ENCODE peak calls at places on chromosomes 6 and 20, in four cellular contexts. One of them, this sample, is unnamed.

GRCh38 chr6:170128346-170128745 is 162.5 kb downstream of the DLL1 start:
- DNase-seq in SK-N-SH: no peak
- DNase-seq in K562: no peak
- DNase-seq in GM12878: no peak
- DNase-seq in this sample: no peak

GRCh38 chr20:5143856-5144255 is 17.0 kb downstream of the CDS2 start:
- DNase-seq in SK-N-SH: no peak
- DNase-seq in K562: no peak
- DNase-seq in GM12878: no peak
- DNase-seq in this sample: no peak

GRCh38 chr20:19292254-19292653 is 79.8 kb downstream of the SLC24A3 start:
- DNase-seq in SK-N-SH: no peak
- DNase-seq in GM12878: no peak
- DNase-seq in K562: no peak
- DNase-seq in this sample: no peak

GRCh38 chr6:90131614-90132423 is 164.8 kb downstream of the BACH2 start:
- DNase-seq in GM12878: no peak
- DNase-seq in SK-N-SH: no peak
- DNase-seq in K562: no peak
- DNase-seq in this sample: no peak

GRCh38 chr6:118283759-118284158 is 264.3 kb upstream of the PLN start:
- DNase-seq in K562: peak
- DNase-seq in GM12878: no peak
- DNase-seq in SK-N-SH: peak
- DNase-seq in this sample: peak

GRCh38 chr20:6006603-6006949 is 47.3 kb downstream of the LRRN4 start:
- DNase-seq in SK-N-SH: no peak
- DNase-seq in GM12878: no peak
- DNase-seq in K562: no peak
- DNase-seq in this sample: no peak

GRCh38 chr20:47620808-47621805 is 119.4 kb downstream of the NCOA3 start:
- DNase-seq in GM12878: peak
- DNase-seq in SK-N-SH: peak
- DNase-seq in K562: peak
- DNase-seq in this sample: no peak

GRCh38 chr6:110537208-110538123 is 61.1 kb upstream of the SLC22A16 start:
- DNase-seq in GM12878: no peak
- DNase-seq in K562: peak
- DNase-seq in SK-N-SH: no peak
- DNase-seq in this sample: no peak

GRCh38 chr20:33291830-33292355 is 8.9 kb downstream of the BPIFB1 start:
- DNase-seq in GM12878: no peak
- DNase-seq in K562: peak
- DNase-seq in SK-N-SH: peak
- DNase-seq in this sample: peak

GRCh38 chr6:163423696-163424095 is 9.2 kb downstream of the QKI start:
- DNase-seq in K562: no peak
- DNase-seq in GM12878: no peak
- DNase-seq in SK-N-SH: no peak
- DNase-seq in this sample: no peak
- TF ChIP-seq USF1 in K562: no peak
- TF ChIP-seq USF1 in GM12878: no peak
- TF ChIP-seq USF1 in SK-N-SH: no peak
- TF ChIP-seq USF1 in this sample: no peak

DNA sequence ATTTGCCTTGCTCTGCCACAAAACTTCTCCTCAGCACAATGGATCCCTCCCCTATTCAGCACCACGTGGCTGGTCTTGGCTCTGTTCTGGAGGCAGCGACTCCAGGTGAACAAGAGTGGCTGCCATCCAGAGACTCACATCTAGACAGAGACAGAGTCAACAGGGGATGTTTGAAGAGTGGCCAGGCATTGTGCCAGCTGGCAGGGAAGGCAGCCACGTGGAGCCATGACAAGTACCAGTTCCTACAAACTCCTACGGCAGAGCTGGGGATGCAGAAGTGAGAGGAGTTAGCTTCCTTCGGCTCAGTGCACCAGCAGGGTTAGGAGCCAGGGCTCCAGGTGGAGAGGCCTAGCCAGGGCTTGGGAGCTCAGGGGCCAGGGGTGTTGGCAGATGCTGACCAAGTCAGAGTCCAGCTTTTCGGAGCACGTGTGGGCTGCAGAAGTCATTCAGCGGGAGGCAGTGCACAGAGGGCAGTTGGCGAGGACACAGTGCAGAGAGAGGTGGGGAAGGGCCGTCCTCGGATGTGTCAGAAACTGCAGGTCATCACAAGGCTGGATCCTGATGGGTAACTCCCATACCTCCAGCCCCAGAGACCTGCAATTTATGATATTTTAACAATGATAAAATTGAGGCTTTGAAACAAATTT is 171.7 kb upstream of the PDE10A start:
- DNase-seq in GM12878: no peak
- DNase-seq in SK-N-SH: no peak
- DNase-seq in K562: no peak
- DNase-seq in this sample: no peak
- TF ChIP-seq USF1 in GM12878: no peak
- TF ChIP-seq USF1 in SK-N-SH: no peak
- TF ChIP-seq USF1 in K562: no peak
- TF ChIP-seq USF1 in this sample: no peak

GRCh38 chr6:52653151-52653550 is 17.8 kb upstream of the TMEM14A start:
- DNase-seq in SK-N-SH: no peak
- DNase-seq in K562: no peak
- DNase-seq in GM12878: no peak
- DNase-seq in this sample: no peak

GRCh38 chr6:52645976-52646375 is 24.9 kb upstream of the TMEM14A start:
- DNase-seq in GM12878: no peak
- DNase-seq in SK-N-SH: no peak
- DNase-seq in K562: no peak
- DNase-seq in this sample: no peak

GRCh38 chr6:52650946-52651345 is 20.0 kb upstream of the TMEM14A start:
- DNase-seq in SK-N-SH: no peak
- DNase-seq in GM12878: no peak
- DNase-seq in K562: no peak
- DNase-seq in this sample: no peak

GRCh38 chr6:52647199-52647598 is 23.7 kb upstream of the TMEM14A start:
- DNase-seq in GM12878: no peak
- DNase-seq in K562: no peak
- DNase-seq in SK-N-SH: no peak
- DNase-seq in this sample: no peak

DNA sequence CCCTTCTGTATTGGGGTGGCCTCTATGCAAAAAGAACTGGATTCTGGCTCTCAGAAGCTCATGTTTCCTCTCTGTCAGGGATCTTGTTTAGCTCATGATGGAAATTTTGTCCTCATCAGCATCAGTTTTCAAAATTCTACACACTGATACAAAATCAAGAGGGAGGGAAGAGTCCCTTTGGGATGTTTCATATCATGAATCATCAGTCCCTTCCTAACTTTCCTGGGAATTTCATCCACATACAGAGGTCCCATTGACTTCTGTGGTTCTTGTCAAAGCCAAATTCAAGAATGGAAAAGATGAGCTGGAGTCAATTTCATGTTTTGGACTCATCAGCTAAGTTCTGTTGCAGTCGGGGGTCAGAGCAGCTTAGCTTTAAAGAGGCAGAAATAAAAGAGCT is 21.4 kb upstream of the TMEM14A start:
- DNase-seq in K562: no peak
- DNase-seq in GM12878: no peak
- DNase-seq in SK-N-SH: no peak
- DNase-seq in this sample: no peak
- TF ChIP-seq USF1 in K562: no peak
- TF ChIP-seq USF1 in GM12878: no peak
- TF ChIP-seq USF1 in SK-N-SH: no peak
- TF ChIP-seq USF1 in this sample: no peak

GRCh38 chr20:475463-476357 is 13.4 kb upstream of the TBC1D20 start:
- DNase-seq in GM12878: no peak
- DNase-seq in K562: no peak
- DNase-seq in SK-N-SH: no peak
- DNase-seq in this sample: no peak
- TF ChIP-seq USF1 in GM12878: no peak
- TF ChIP-seq USF1 in K562: no peak
- TF ChIP-seq USF1 in SK-N-SH: no peak
- TF ChIP-seq USF1 in this sample: no peak

GRCh38 chr20:49290608-49291191 is 12.8 kb upstream of the ZNFX1 start:
- DNase-seq in GM12878: no peak
- DNase-seq in SK-N-SH: no peak
- DNase-seq in K562: peak
- DNase-seq in this sample: no peak
- TF ChIP-seq USF1 in GM12878: no peak
- TF ChIP-seq USF1 in SK-N-SH: no peak
- TF ChIP-seq USF1 in K562: no peak
- TF ChIP-seq USF1 in this sample: no peak

GRCh38 chr6:40472354-40472753 is 114.8 kb downstream of the LRFN2 start:
- DNase-seq in SK-N-SH: no peak
- DNase-seq in GM12878: no peak
- DNase-seq in K562: no peak
- DNase-seq in this sample: no peak
- TF ChIP-seq USF1 in SK-N-SH: no peak
- TF ChIP-seq USF1 in GM12878: no peak
- TF ChIP-seq USF1 in K562: no peak
- TF ChIP-seq USF1 in this sample: no peak

GRCh38 chr20:10861086-10861485 is 187.3 kb upstream of the JAG1 start:
- DNase-seq in GM12878: no peak
- DNase-seq in SK-N-SH: no peak
- DNase-seq in K562: no peak
- DNase-seq in this sample: no peak
- TF ChIP-seq USF1 in GM12878: no peak
- TF ChIP-seq USF1 in SK-N-SH: no peak
- TF ChIP-seq USF1 in K562: no peak
- TF ChIP-seq USF1 in this sample: no peak

DNA sequence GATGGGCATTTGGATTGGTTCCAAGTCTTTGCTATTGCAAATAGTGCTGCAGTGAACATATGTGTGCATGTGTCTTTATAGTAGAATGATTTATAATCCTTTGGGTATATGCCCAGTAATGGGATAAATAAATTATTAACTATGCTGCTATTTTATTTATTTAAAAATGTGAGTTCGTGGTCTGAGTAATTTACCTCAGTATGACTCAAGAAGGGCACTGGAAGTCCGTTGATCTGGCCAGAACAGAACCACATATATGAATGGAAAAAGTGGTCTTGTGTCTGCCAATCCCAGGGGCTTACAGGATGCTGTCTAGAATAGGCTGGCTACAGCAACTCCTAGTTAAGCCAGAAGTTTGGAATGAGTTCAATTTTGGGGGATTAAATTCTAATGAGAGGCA is 27.6 kb upstream of the HLA-C start:
- DNase-seq in K562: no peak
- DNase-seq in GM12878: no peak
- DNase-seq in SK-N-SH: no peak
- DNase-seq in this sample: no peak
- TF ChIP-seq USF1 in K562: no peak
- TF ChIP-seq USF1 in GM12878: no peak
- TF ChIP-seq USF1 in SK-N-SH: no peak
- TF ChIP-seq USF1 in this sample: no peak

DNA sequence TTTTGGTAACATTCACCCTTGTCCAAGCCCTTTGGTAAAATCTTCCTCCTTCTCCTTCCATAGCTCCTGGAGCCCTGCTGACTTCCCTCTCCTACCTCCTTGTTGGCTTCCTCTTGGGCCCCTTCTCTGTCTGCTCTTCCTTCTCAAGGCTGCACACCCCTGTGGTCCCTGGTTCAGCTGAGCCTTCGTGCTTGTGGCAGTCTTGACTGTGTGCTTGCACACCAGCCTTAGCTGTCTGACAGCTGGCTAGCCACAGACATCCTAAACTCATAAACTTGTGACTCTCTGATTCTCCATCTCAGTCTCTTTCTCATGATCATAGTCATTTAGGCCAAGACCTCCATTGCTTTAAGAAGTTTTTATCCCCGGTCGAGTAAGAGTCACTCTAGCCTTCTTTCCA is 37.1 kb downstream of the DHX35 start:
- DNase-seq in GM12878: no peak
- DNase-seq in K562: no peak
- DNase-seq in SK-N-SH: no peak
- DNase-seq in this sample: no peak
- TF ChIP-seq USF1 in GM12878: no peak
- TF ChIP-seq USF1 in K562: no peak
- TF ChIP-seq USF1 in SK-N-SH: no peak
- TF ChIP-seq USF1 in this sample: no peak